ENCODE peak calls at places on chromosomes 3 and 15, in nine cellular contexts. M, I, J, K, Z, P, H, T and X are unnamed samples.

GRCh38 chr15:31303434-31304073 is 23.1 kb upstream of the KLF13 start:
- DNase-seq in H (no peak), I (peak), T (peak), Z (peak), P (no peak), K (peak), J (no peak), M (peak), X (no peak)

GRCh38 chr3:61565569-61565968 is 4.2 kb downstream of the PTPRG start:
- DNase-seq in I (no peak), H (peak), K (no peak), T (peak), Z (no peak), P (no peak), J (no peak), M (no peak), X (no peak)

GRCh38 chr15:60973637-60974415 is 255.3 kb downstream of the RORA start:
- DNase-seq in P (no peak), H (peak), J (no peak), Z (no peak), M (peak), K (no peak), I (peak), T (peak), X (no peak)

GRCh38 chr3:31831526-31832034 is 149.5 kb downstream of the OSBPL10 start:
- DNase-seq in I (no peak), K (no peak), P (no peak), H (no peak), Z (no peak), T (no peak), M (no peak), J (no peak), X (no peak)

GRCh38 chr3:129402616-129403015 is 25.8 kb downstream of the EFCAB12 start:
- DNase-seq in T (no peak), Z (no peak), K (no peak), H (no peak), P (no peak), I (no peak), J (no peak), M (no peak), X (no peak)

GRCh38 chr15:59005579-59005978 is 18.1 kb downstream of the RNF111 start:
- DNase-seq in H (no peak), J (no peak), M (no peak), I (peak), K (no peak), Z (no peak), P (no peak), T (no peak), X (no peak)

GRCh38 chr3:89264037-89264560 is 156.7 kb downstream of the EPHA3 start:
- DNase-seq in I (no peak), P (no peak), H (no peak), M (no peak), K (no peak), Z (no peak), T (no peak), J (no peak), X (no peak)

GRCh38 chr15:29633971-29634370 is 188.3 kb downstream of the TJP1 start:
- DNase-seq in I (no peak), H (no peak), P (no peak), J (no peak), K (no peak), T (no peak), M (no peak), Z (no peak), X (no peak)

GRCh38 chr3:67437090-67437489 is 217.3 kb downstream of the SUCLG2 start:
- DNase-seq in M (no peak), H (no peak), K (no peak), T (no peak), P (no peak), Z (no peak), I (peak), J (no peak), X (no peak)

GRCh38 chr3:159796744-159797143 is 191.9 kb upstream of the IL12A start:
- DNase-seq in K (no peak), I (peak), M (no peak), J (no peak), H (peak), T (no peak), Z (no peak), P (no peak), X (no peak)

GRCh38 chr3:10524799-10525301 is 19.5 kb upstream of the ATP2B2 start:
- DNase-seq in H (no peak), Z (no peak), P (no peak), K (no peak), M (no peak), I (no peak), T (no peak), J (no peak), X (no peak)

GRCh38 chr15:83565553-83566159 is 88.3 kb upstream of the ADAMTSL3 start:
- DNase-seq in I (peak), K (no peak), P (no peak), T (peak), H (peak), Z (peak), M (peak), J (no peak), X (no peak)

GRCh38 chr3:148971819-148972218 is 19.5 kb upstream of the GYG1 start:
- DNase-seq in P (no peak), K (no peak), T (no peak), H (peak), M (no peak), I (peak), J (no peak), Z (no peak), X (no peak)

GRCh38 chr3:180617049-180617448 is 15.1 kb downstream of the TTC14 start:
- DNase-seq in T (no peak), Z (no peak), J (no peak), P (no peak), I (no peak), K (no peak), M (no peak), H (peak), X (no peak)

GRCh38 chr15:68553994-68554715 is 24.6 kb upstream of the CORO2B start:
- DNase-seq in M (peak), H (peak), K (no peak), I (peak), J (peak), Z (peak), T (peak), P (peak), X (no peak)

GRCh38 chr15:89490550-89491315 is 5.7 kb downstream of the RHCG start:
- DNase-seq in Z (peak), I (no peak), K (no peak), T (no peak), J (no peak), P (no peak), M (no peak), H (no peak), X (no peak)